ENCODE peak calls at places on chromosomes 4 and X, in four cellular contexts. V is effector memory CD8-positive, alpha-beta T cell; Z is AG08396; I is RPMI8226. S is an unnamed sample.

GRCh38 chr4:144547678-144548298 is 98.2 kb upstream of the HHIP start:
- DNase-seq in I (no peak), Z (no peak), V (no peak), S (no peak)

GRCh38 chrX:106862972-106863688 is 40.0 kb downstream of the RIPPLY1 start:
- DNase-seq in Z (peak; percentile 4), I (peak; percentile 33), V (peak; percentile 4), S (peak; percentile 19)

GRCh38 chrX:38900719-38901118 is 99.5 kb downstream of the MID1IP1 start:
- DNase-seq in V (no peak), Z (no peak), I (no peak), S (no peak)

GRCh38 chr4:55173580-55173979 is 48.2 kb upstream of the KDR start:
- DNase-seq in V (no peak), I (no peak), Z (no peak), S (no peak)

GRCh38 chr4:143035661-143036060 is 149.1 kb upstream of the USP38 start:
- DNase-seq in V (no peak), I (no peak), Z (no peak), S (no peak)

GRCh38 chrX:45596190-45596808 is 395.6 kb upstream of the DIPK2B start:
- DNase-seq in Z (no peak), V (no peak), I (no peak), S (no peak)

GRCh38 chr4:1975391-1975801 is 33.4 kb downstream of the NELFA start:
- DNase-seq in I (no peak), Z (no peak), V (no peak), S (no peak)

GRCh38 chr4:40525811-40526598 is 103.7 kb downstream of the RBM47 start:
- DNase-seq in I (no peak), Z (peak; percentile 72), V (no peak), S (peak; percentile 80)

GRCh38 chr4:133921280-133922195 is 280.1 kb downstream of the PABPC4L start:
- DNase-seq in V (no peak), I (no peak), Z (no peak), S (no peak)

GRCh38 chrX:135484636-135485289 is 35.7 kb upstream of the INTS6L start:
- DNase-seq in I (peak; percentile 40), V (peak; percentile 14), Z (peak; percentile 33), S (peak; percentile 37)

GRCh38 chr4:105352826-105353225 is 121.0 kb downstream of the PPA2 start:
- DNase-seq in Z (no peak), I (no peak), V (no peak), S (no peak)

GRCh38 chr4:4268753-4269152 is 20.7 kb upstream of the TMEM128 start:
- DNase-seq in V (no peak), I (no peak), Z (no peak), S (no peak)

GRCh38 chr4:25787891-25788331 is 74.9 kb downstream of the SEL1L3 start:
- DNase-seq in Z (no peak), I (no peak), V (no peak), S (no peak)

S was measured in NCI-H460.